ENCODE peak calls at places on chromosomes 16 and 17, in four cellular contexts. One of them, this sample, is unnamed.

GRCh38 chr16:84985079-84986065 is 26.0 kb downstream of the ZDHHC7 start:
- DNase-seq in ovary: no peak
- DNase-seq in neural crest cell: no peak
- DNase-seq in neural progenitor cell: no peak
- DNase-seq in this sample: no peak

GRCh38 chr16:11957591-11958395 is 7.2 kb upstream of the TNFRSF17 start:
- DNase-seq in ovary: no peak
- DNase-seq in neural crest cell: no peak
- DNase-seq in neural progenitor cell: no peak
- DNase-seq in this sample: no peak

GRCh38 chr17:72749119-72749572 is 343.3 kb downstream of the SLC39A11 start:
- DNase-seq in ovary: no peak
- DNase-seq in neural crest cell: no peak
- DNase-seq in neural progenitor cell: no peak
- DNase-seq in this sample: no peak

GRCh38 chr17:44568311-44568710 is 11.0 kb downstream of the FZD2 start:
- DNase-seq in ovary: no peak
- DNase-seq in neural crest cell: no peak
- DNase-seq in neural progenitor cell: no peak
- DNase-seq in this sample: no peak

GRCh38 chr17:76547183-76547641 is 7.4 kb downstream of the PRCD start:
- DNase-seq in ovary: peak
- DNase-seq in neural crest cell: peak
- DNase-seq in neural progenitor cell: peak
- DNase-seq in this sample: peak

GRCh38 chr17:32523017-32523680 is 36.4 kb downstream of the CDK5R1 start:
- DNase-seq in ovary: no peak
- DNase-seq in neural crest cell: no peak
- DNase-seq in neural progenitor cell: no peak
- DNase-seq in this sample: peak

GRCh38 chr17:19676901-19677300 is 28.4 kb downstream of the ALDH3A2 start:
- DNase-seq in ovary: no peak
- DNase-seq in neural crest cell: no peak
- DNase-seq in neural progenitor cell: no peak
- DNase-seq in this sample: no peak

GRCh38 chr17:65433592-65433991 is 127.9 kb downstream of the AXIN2 start:
- DNase-seq in ovary: no peak
- DNase-seq in neural crest cell: no peak
- DNase-seq in neural progenitor cell: no peak
- DNase-seq in this sample: no peak

GRCh38 chr16:3094289-3095027 is 4.6 kb downstream of the ZSCAN10 start:
- DNase-seq in ovary: no peak
- DNase-seq in neural crest cell: no peak
- DNase-seq in neural progenitor cell: peak
- DNase-seq in this sample: peak
- TF ChIP-seq CTCF in ovary: no peak
- TF ChIP-seq CTCF in neural crest cell: peak
- TF ChIP-seq CTCF in neural progenitor cell: peak
- TF ChIP-seq CTCF in this sample: peak

GRCh38 chr17:74203439-74204240 is at the start of gene RPL38:
- DNase-seq in ovary: peak
- DNase-seq in neural crest cell: peak
- DNase-seq in neural progenitor cell: peak
- DNase-seq in this sample: peak
- TF ChIP-seq CTCF in ovary: peak
- TF ChIP-seq CTCF in neural crest cell: peak
- TF ChIP-seq CTCF in neural progenitor cell: peak
- TF ChIP-seq CTCF in this sample: peak

DNA sequence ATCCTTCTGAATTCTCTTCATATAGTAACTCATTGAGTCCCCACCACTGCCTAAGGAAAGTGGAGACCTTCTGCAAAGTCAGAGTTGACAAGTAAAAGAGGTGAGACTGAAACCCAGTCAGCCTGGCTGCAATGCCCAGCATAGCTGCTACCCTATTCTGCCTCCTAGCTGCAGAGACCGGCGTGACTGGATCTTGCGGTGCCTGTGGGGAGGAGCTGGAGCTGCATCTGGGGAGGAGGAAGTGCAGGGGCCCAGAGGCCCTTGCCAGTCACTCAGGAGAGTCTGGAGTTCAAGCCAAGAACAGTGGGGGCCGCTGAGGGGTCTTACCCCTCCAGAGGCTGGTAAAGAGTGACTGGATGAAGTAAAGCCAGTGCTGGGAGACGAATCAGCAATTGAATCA is 35.0 kb upstream of the ZNF423 start:
- DNase-seq in ovary: no peak
- DNase-seq in neural crest cell: no peak
- DNase-seq in neural progenitor cell: peak
- DNase-seq in this sample: no peak
- TF ChIP-seq CTCF in ovary: no peak
- TF ChIP-seq CTCF in neural crest cell: peak
- TF ChIP-seq CTCF in neural progenitor cell: peak
- TF ChIP-seq CTCF in this sample: no peak

DNA sequence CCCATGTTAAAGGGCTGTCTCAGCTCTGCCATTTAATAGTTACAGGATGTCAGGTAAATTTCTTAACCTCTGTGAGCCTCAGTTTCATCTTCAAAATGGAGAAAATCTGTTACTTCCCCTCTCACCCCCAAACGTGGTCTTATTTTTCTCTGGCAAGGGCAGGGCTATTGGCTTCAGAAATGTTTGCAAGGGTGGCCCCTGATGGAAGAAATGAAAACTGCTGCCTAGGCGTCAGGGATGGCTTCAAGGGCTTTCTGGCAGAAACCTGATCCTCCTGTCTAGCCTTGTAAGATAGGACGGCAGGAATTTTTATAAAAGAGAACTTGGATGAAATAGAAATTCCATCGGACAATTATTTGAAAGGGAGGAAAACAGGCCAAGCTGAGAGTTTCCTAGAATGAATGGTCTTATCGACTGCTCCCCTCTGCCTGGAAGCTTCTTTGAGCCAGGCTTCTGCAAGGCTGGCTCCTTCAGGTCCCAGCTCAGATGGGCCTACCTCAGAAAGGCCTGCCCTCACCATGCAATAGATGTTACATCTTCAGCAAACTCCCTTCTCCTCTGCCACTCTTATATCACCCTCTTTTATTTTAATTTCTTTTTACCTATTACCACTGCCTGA is 43.0 kb upstream of the TANGO6 start:
- DNase-seq in ovary: peak
- DNase-seq in neural crest cell: peak
- DNase-seq in neural progenitor cell: peak
- DNase-seq in this sample: peak
- TF ChIP-seq CTCF in ovary: peak
- TF ChIP-seq CTCF in neural crest cell: peak
- TF ChIP-seq CTCF in neural progenitor cell: peak
- TF ChIP-seq CTCF in this sample: peak

DNA sequence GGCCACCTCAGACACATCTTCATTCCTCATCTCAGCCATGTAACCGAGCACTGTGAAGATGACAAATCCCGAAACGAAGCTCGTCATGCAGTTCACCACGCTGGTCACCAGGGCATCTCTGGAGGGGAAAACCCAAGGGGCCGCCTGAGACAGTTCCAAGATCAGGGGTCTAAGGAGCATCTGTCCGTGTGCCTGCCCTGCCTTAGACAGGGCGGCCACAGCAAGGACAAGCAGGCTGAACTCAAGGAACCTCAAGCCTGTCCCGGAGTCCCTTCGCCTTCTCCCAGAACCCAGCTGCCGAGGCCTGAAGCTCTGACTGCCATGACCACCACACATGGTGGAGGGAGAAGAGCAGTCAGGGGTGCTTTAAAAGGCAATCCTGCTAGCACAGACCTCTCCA is 22.7 kb downstream of the SLC6A4 start:
- DNase-seq in ovary: no peak
- DNase-seq in neural crest cell: no peak
- DNase-seq in neural progenitor cell: no peak
- DNase-seq in this sample: peak
- TF ChIP-seq CTCF in ovary: no peak
- TF ChIP-seq CTCF in neural crest cell: no peak
- TF ChIP-seq CTCF in neural progenitor cell: no peak
- TF ChIP-seq CTCF in this sample: no peak

GRCh38 chr16:27489421-27489820 is 60.3 kb downstream of the GTF3C1 start:
- DNase-seq in ovary: no peak
- DNase-seq in neural crest cell: no peak
- DNase-seq in neural progenitor cell: no peak
- DNase-seq in this sample: no peak

GRCh38 chr16:27495191-27495590 is 54.5 kb downstream of the GTF3C1 start:
- DNase-seq in ovary: peak
- DNase-seq in neural crest cell: no peak
- DNase-seq in neural progenitor cell: no peak
- DNase-seq in this sample: no peak

GRCh38 chr16:27491894-27492587 is 57.7 kb downstream of the GTF3C1 start:
- DNase-seq in ovary: no peak
- DNase-seq in neural crest cell: no peak
- DNase-seq in neural progenitor cell: no peak
- DNase-seq in this sample: no peak

GRCh38 chr16:27489906-27490305 is 59.8 kb downstream of the GTF3C1 start:
- DNase-seq in ovary: no peak
- DNase-seq in neural crest cell: no peak
- DNase-seq in neural progenitor cell: no peak
- DNase-seq in this sample: no peak

GRCh38 chr16:27492588-27492979 is 57.1 kb downstream of the GTF3C1 start:
- DNase-seq in ovary: no peak
- DNase-seq in neural crest cell: no peak
- DNase-seq in neural progenitor cell: no peak
- DNase-seq in this sample: no peak
- TF ChIP-seq CTCF in ovary: no peak
- TF ChIP-seq CTCF in neural crest cell: no peak
- TF ChIP-seq CTCF in neural progenitor cell: no peak
- TF ChIP-seq CTCF in this sample: no peak

DNA sequence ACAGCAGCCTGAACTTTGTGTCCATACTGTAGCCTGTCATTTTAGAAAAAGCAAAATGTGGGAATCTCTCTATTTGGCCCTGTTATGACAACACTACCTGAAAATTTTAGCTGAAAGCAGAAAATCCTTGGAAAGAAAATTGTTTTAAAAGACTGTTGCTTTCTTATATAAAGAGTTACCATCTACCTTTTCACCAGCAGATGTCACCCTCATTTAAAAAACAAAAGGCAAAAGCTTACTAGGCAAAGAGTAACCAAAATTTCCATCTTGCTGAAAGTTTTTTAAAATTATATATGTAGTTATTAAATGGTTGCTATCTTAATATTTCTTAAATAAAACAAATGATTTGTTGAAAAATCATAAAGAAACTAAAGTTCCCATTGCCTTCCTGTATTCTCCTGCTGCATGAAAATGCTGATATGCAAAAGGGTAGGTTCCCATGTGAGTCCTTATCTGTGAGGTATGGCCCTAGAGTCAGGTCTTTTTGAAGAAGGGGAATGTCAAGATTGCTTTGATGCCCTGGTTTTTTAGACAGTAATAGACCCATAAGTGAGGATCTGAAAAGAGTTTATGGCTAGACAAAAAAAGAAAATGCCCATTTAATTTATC is 61.0 kb downstream of the TNRC6C start:
- DNase-seq in ovary: no peak
- DNase-seq in neural crest cell: no peak
- DNase-seq in neural progenitor cell: no peak
- DNase-seq in this sample: peak
- TF ChIP-seq CTCF in ovary: peak
- TF ChIP-seq CTCF in neural crest cell: peak
- TF ChIP-seq CTCF in neural progenitor cell: peak
- TF ChIP-seq CTCF in this sample: peak

This sample was measured in GM13976.